ENCODE peak calls at places on chromosome 17, in four cellular contexts. E, I, Z and M are unnamed samples.

GRCh38 chr17:48954300-48954755 is 9.7 kb upstream of the SNF8 start:
- DNase-seq in I (no peak), Z (peak; percentile 66), E (no peak), M (peak; percentile 33)

GRCh38 chr17:48100591-48101011 is 677 bp downstream of the CBX1 start:
- DNase-seq in E (no peak), Z (peak; percentile 78), I (no peak), M (peak; percentile 28)

GRCh38 chr17:1322014-1322428 is 42.6 kb downstream of the TRARG1 start:
- DNase-seq in I (no peak), E (no peak), Z (no peak), M (no peak)

GRCh38 chr17:77423589-77424451 is 283.1 kb downstream of the SEC14L1 start:
- DNase-seq in I (no peak), Z (no peak), E (no peak), M (no peak)

GRCh38 chr17:27283057-27283456 is 10.9 kb upstream of the WSB1 start:
- DNase-seq in E (no peak), Z (no peak), I (no peak), M (no peak)

GRCh38 chr17:32783602-32784001 is 93.3 kb downstream of the MYO1D start:
- DNase-seq in E (no peak), Z (peak; percentile 60), I (peak; percentile 70), M (peak; percentile 9)

GRCh38 chr17:83067718-83068261 is 11.6 kb upstream of the METRNL start:
- DNase-seq in Z (peak; percentile 58), I (no peak), E (no peak), M (no peak)

GRCh38 chr17:28180449-28180848 is 138.0 kb downstream of the NLK start:
- DNase-seq in Z (no peak), I (no peak), E (no peak), M (no peak)

GRCh38 chr17:49819118-49819517 is 28.8 kb downstream of the TAC4 start:
- DNase-seq in I (peak; percentile 30), Z (no peak), E (no peak), M (no peak)

GRCh38 chr17:15278381-15278780 is 13.3 kb upstream of the PMP22 start:
- DNase-seq in Z (no peak), I (no peak), E (no peak), M (no peak)

GRCh38 chr17:41302981-41303380 is 330 bp upstream of the KRTAP29-1 start:
- DNase-seq in Z (no peak), E (no peak), I (no peak), M (no peak)

DNA sequence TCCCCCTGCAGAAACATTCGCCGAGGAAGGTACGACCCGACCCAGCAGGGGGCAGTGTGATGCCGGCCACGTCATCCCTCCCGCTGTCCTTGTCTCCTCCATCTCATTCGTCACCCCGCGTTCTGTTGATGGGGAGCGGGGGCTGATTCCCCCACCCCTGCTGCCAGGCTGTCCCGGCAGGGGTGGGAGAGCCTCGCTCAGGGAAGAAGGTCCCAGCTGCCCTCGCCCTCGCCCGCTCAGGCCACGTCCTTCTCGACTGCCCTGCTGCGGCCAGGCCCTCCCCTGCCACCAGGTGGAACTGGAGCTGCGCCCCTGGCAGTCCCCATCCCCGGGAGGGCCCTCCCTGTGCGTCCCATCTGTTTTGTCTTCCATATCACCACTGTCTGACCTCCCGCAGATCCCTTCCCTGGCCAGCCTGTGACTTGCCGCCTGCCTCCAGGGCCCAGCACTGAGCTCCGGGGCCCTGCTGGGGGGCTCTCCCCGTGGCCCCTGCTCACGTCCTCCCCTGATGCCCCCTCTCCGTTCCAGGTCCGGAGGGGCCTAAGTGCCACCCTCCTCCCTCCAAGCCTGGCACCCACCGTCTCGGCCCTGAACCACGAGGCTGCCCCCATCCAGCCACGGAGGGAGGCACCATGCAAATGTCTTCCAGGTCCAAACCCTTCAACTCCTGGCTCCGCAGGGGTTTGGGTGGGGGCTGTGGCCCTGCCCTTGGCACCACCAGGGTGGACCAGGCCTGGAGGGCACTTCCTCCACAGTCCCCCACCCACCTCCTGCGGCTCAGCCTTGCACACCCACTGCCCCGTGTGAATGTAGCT is 20.6 kb downstream of the ADAM11 start:
- DNase-seq in E (peak; percentile 84), Z (peak; percentile 64), I (peak; percentile 77), M (peak; percentile 38)
- H3K4me1 ChIP-seq in E (peaks cover 17% of the 10 kb centered on the region), Z (no peaks in the 10 kb centered on the region), I (peaks cover 27% of the 10 kb centered on the region), M (peaks cover 26% of the 10 kb centered on the region)

GRCh38 chr17:51045616-51046526 is 74.8 kb downstream of the SPAG9 start:
- DNase-seq in I (no peak), Z (no peak), E (no peak), M (peak; percentile 23)

GRCh38 chr17:51044964-51045363 is 75.7 kb downstream of the SPAG9 start:
- DNase-seq in E (no peak), I (no peak), Z (no peak), M (no peak)

GRCh38 chr17:51052235-51052634 is 68.4 kb downstream of the SPAG9 start:
- DNase-seq in E (no peak), I (no peak), Z (no peak), M (no peak)

GRCh38 chr17:51050291-51051033 is 70.2 kb downstream of the SPAG9 start:
- DNase-seq in I (no peak), E (no peak), Z (no peak), M (no peak)

GRCh38 chr17:51046527-51047384 is 73.9 kb downstream of the SPAG9 start:
- DNase-seq in E (no peak), I (no peak), Z (peak; percentile 96), M (peak; percentile 71)
- H3K4me1 ChIP-seq in E (no peaks in the 10 kb centered on the region), I (peaks cover 3% of the 10 kb centered on the region), Z (peaks cover 27% of the 10 kb centered on the region), M (peaks cover 3% of the 10 kb centered on the region)

GRCh38 chr17:80168371-80168770 is 1.5 kb upstream of the CARD14 start:
- DNase-seq in Z (peak; percentile 51), I (no peak), E (no peak), M (no peak)
- H3K4me1 ChIP-seq in Z (no peaks in the 10 kb centered on the region), I (no peaks in the 10 kb centered on the region), E (no peaks in the 10 kb centered on the region), M (peaks cover 3% of the 10 kb centered on the region)

GRCh38 chr17:55728361-55728760 is 5.7 kb upstream of the TMEM100 start:
- DNase-seq in Z (no peak), I (no peak), E (no peak), M (no peak)

GRCh38 chr17:55727920-55728319 is 5.3 kb upstream of the TMEM100 start:
- DNase-seq in I (no peak), E (no peak), Z (no peak), M (no peak)

GRCh38 chr17:55726440-55726839 is 3.8 kb upstream of the TMEM100 start:
- DNase-seq in E (no peak), Z (peak; percentile 64), I (no peak), M (no peak)

GRCh38 chr17:55728833-55729232 is 6.2 kb upstream of the TMEM100 start:
- DNase-seq in I (no peak), Z (no peak), E (no peak), M (no peak)

GRCh38 chr17:55727275-55727674 is 4.6 kb upstream of the TMEM100 start:
- DNase-seq in I (no peak), Z (no peak), E (no peak), M (no peak)
- H3K4me1 ChIP-seq in I (no peaks in the 10 kb centered on the region), Z (peaks cover 73% of the 10 kb centered on the region), E (no peaks in the 10 kb centered on the region), M (peaks cover 2% of the 10 kb centered on the region)

GRCh38 chr17:29764748-29765147 is 142.0 kb upstream of the CORO6 start:
- DNase-seq in E (no peak), Z (peak; percentile 50), I (no peak), M (no peak)

GRCh38 chr17:29760279-29760721 is 137.6 kb upstream of the CORO6 start:
- DNase-seq in Z (peak; percentile 35), I (peak; percentile 92), E (peak; percentile 69), M (no peak)

GRCh38 chr17:29760771-29761682 is 138.3 kb upstream of the CORO6 start:
- DNase-seq in Z (peak; percentile 95), I (peak; percentile 96), E (peak; percentile 94), M (no peak)

GRCh38 chr17:29764217-29764616 is 141.5 kb upstream of the CORO6 start:
- DNase-seq in I (no peak), Z (peak; percentile 83), E (no peak), M (no peak)

GRCh38 chr17:29763273-29763672 is 140.6 kb upstream of the CORO6 start:
- DNase-seq in Z (peak; percentile 60), I (no peak), E (no peak), M (no peak)
- H3K4me1 ChIP-seq in Z (peaks cover 59% of the 10 kb centered on the region), I (peaks cover 27% of the 10 kb centered on the region), E (peaks cover 26% of the 10 kb centered on the region), M (no peaks in the 10 kb centered on the region)

DNA sequence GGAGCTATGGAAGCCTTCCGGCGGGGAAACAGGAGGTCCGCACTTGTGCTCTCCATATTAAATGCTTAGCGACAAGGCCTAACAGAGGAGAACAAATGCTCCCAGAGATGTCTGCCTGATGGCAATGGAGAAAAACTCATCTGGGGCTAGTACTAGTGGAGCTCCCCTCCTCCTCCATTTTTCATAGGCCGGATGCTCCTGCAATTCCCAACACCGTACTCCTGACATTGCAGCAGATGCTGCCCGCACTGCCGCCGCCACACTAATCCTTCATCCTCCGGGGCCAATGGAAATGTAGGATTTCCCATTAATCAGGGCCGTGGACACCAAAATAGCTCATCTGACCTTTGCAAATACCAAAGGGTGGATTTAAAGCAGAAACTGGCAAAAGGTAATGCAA is 27.5 kb downstream of the TOM1L2 start:
- DNase-seq in I (no peak), E (no peak), Z (no peak), M (no peak)
- H3K4me1 ChIP-seq in I (no peaks in the 10 kb centered on the region), E (peaks cover 8% of the 10 kb centered on the region), Z (peaks cover 36% of the 10 kb centered on the region), M (no peaks in the 10 kb centered on the region)

DNA sequence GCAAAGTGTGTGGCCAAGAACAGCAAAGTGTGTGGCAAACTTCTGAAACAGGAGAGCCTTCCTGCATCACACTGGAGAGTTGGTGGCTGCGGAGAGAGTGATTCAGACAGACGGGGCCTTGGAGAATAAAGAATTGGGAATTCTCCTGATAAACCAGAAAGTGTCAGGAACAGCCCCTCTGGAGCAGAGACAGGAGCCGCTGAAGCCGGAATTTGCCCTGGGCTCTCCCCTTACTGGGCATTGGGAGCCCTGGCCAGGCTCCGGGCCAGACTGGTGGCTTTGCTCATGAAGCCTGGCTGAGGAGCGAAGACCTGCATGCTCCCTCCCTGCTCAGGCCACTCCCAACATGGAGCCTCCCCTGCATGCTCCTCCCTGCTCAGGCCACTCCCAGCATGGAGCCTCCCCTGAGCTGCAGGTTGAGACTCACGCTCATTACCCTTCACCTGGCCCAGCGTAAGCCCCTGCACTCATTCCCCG is 47.0 kb downstream of the PITPNM3 start:
- DNase-seq in Z (no peak), E (no peak), I (no peak), M (no peak)
- H3K4me1 ChIP-seq in Z (peaks cover 4% of the 10 kb centered on the region), E (no peaks in the 10 kb centered on the region), I (no peaks in the 10 kb centered on the region), M (peaks cover 20% of the 10 kb centered on the region)

DNA sequence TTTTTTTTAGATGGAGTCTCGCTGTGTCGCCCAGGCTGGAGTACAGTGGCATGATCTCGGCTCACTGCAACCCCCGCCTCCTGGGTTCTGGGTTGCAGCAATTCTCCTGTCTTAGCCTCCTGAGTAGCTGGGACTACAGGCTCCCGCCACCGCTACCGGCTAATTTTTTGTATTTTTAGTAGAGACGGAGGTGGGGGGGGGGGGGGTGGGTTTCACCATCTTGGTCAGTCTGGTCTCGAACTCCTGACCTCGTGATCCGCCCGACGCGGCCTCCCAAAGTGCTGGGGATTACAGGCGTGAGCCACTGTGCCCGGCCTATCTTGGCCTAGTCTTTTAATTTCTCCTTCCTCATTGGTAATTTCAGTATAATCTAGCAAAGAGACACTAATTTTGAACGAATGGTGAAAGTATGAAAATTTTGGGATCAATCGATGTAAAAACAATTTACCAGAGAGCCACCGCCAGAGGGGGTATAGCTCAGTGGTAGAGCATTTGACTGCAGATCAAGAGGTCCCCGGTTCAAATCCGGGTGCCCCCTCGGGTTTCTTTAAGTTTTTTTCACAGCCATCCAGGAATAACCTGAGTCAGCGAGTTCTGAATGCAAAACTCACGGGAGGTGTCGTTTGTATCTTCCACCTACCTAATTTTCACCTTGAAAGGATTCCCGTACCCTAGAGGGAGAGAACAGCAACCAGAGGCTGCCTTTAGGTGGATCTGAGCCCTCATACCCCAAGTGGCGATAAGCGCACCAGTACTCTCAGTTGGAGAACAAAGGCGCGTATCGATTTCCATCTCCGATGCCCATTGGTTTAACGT is 2.5 kb upstream of the LASP1 start:
- DNase-seq in Z (peak; percentile 77), I (peak; percentile 79), E (peak; percentile 79), M (no peak)
- H3K4me1 ChIP-seq in Z (peaks cover 11% of the 10 kb centered on the region), I (peaks cover 35% of the 10 kb centered on the region), E (peaks cover 25% of the 10 kb centered on the region), M (peaks cover 7% of the 10 kb centered on the region)

GRCh38 chr17:43679401-43679800 is 17.7 kb upstream of the MEOX1 start:
- DNase-seq in I (no peak), Z (no peak), E (no peak), M (no peak)
- H3K4me1 ChIP-seq in I (peaks cover 7% of the 10 kb centered on the region), Z (peaks cover 4% of the 10 kb centered on the region), E (peaks cover 4% of the 10 kb centered on the region), M (peaks cover 13% of the 10 kb centered on the region)